ENCODE peak calls at places on chromosomes 12 and 14, in six cellular contexts. B is HCT116, N is HepG2, O is GM12878, C is K562, Q is H1. G is an unnamed sample.

GRCh38 chr12:2976581-2976996 is 17.4 kb downstream of the TEAD4 start:
- DNase-seq in B (no peak), N (no peak), O (no peak), C (peak), Q (peak), G (no peak)

GRCh38 chr14:85617799-85618198 is 87.9 kb downstream of the FLRT2 start:
- DNase-seq in B (no peak), N (no peak), O (no peak), C (no peak), Q (no peak), G (peak)

GRCh38 chr14:50955373-50956043 is 11.2 kb upstream of the PYGL start:
- DNase-seq in B (peak), N (peak), O (no peak), C (peak), Q (no peak), G (peak)

GRCh38 chr14:33747749-33748148 is 203.1 kb downstream of the EGLN3 start:
- DNase-seq in B (no peak), N (no peak), O (no peak), C (no peak), Q (no peak), G (no peak)

GRCh38 chr14:96442355-96442754 is 50.4 kb downstream of the AK7 start:
- DNase-seq in B (no peak), N (no peak), O (no peak), C (no peak), Q (no peak), G (no peak)

GRCh38 chr12:118448341-118448740 is 72.0 kb downstream of the SUDS3 start:
- DNase-seq in B (no peak), N (no peak), O (no peak), C (no peak), Q (no peak), G (no peak)

GRCh38 chr12:68868043-68868790 is 60.2 kb downstream of the MDM2 start:
- DNase-seq in B (no peak), N (no peak), O (no peak), C (no peak), Q (no peak), G (no peak)

GRCh38 chr12:57433370-57433769 is 1.2 kb upstream of the INHBC start:
- DNase-seq in B (no peak), N (no peak), O (no peak), C (no peak), Q (no peak), G (no peak)

GRCh38 chr12:117090816-117091711 is 8.2 kb downstream of the TESC start:
- DNase-seq in B (no peak), N (peak), O (no peak), C (no peak), Q (no peak), G (no peak)

GRCh38 chr14:99241314-99242035 is 30.5 kb downstream of the BCL11B start:
- DNase-seq in B (no peak), N (no peak), O (no peak), C (no peak), Q (no peak), G (no peak)

GRCh38 chr12:12926571-12927071 is 25.3 kb downstream of the GPRC5D start:
- DNase-seq in B (no peak), N (no peak), O (no peak), C (no peak), Q (no peak), G (no peak)

GRCh38 chr12:46387697-46388096 is 15.1 kb upstream of the SLC38A2 start:
- DNase-seq in B (no peak), N (no peak), O (no peak), C (no peak), Q (no peak), G (no peak)

GRCh38 chr14:60723218-60724079 is 702 bp downstream of the SIX4 start:
- DNase-seq in B (no peak), N (no peak), O (no peak), C (peak), Q (peak), G (no peak)

GRCh38 chr14:32252030-32252670 is 49.1 kb upstream of the RNU6-8 start:
- DNase-seq in B (peak), N (peak), O (peak), C (peak), Q (peak), G (peak)

GRCh38 chr12:68924546-68924945 is 8.4 kb downstream of the CPM start:
- DNase-seq in B (no peak), N (no peak), O (no peak), C (no peak), Q (no peak), G (no peak)

GRCh38 chr12:113788020-113788856 is 177.9 kb downstream of the RBM19 start:
- DNase-seq in B (no peak), N (no peak), O (no peak), C (no peak), Q (no peak), G (no peak)

GRCh38 chr12:132479291-132479690 is 10.7 kb upstream of the FBRSL1 start:
- DNase-seq in B (no peak), N (no peak), O (no peak), C (no peak), Q (no peak), G (no peak)

GRCh38 chr14:23535943-23536342 is 15.6 kb downstream of the ZFHX2 start:
- DNase-seq in B (no peak), N (no peak), O (no peak), C (no peak), Q (no peak), G (no peak)

GRCh38 chr14:50021261-50021660 is 95.1 kb downstream of the VCPKMT start:
- DNase-seq in B (no peak), N (no peak), O (peak), C (no peak), Q (no peak), G (no peak)

GRCh38 chr12:100584261-100584660 is 10.8 kb downstream of the GAS2L3 start:
- DNase-seq in B (no peak), N (no peak), O (no peak), C (no peak), Q (no peak), G (no peak)

DNA sequence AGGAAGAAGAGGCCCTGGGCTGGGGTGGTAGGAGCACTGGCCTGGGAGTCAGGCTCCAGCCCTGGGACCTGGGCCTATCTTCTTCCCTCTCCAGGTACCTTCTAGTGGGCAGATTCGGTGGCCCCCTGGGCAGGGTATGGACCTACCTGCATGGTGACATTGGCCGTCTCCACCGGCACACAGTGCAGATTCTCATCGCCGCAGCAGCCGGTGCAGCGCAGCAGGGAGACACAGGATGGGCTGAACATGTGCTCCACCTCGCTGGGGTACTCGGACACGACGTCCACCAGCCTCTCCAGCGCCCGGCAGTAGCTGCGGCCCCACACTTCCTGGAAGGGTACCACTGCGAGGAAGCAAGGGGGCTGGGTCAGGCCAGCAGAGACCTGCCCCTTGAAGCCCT is 6.2 kb downstream of the PGF start:
- DNase-seq in B (no peak), N (no peak), O (no peak), C (no peak), Q (no peak), G (no peak)
- TF ChIP-seq ZNF274 in B (no peak), N (no peak), O (no peak), C (no peak), Q (no peak), G (no peak)

GRCh38 chr12:4119157-4119761 is 154.3 kb upstream of the CCND2 start:
- DNase-seq in B (no peak), N (no peak), O (peak), C (no peak), Q (peak), G (no peak)

GRCh38 chr12:4118017-4118510 is 155.5 kb upstream of the CCND2 start:
- DNase-seq in B (no peak), N (no peak), O (peak), C (no peak), Q (peak), G (no peak)

GRCh38 chr12:4120316-4120920 is 153.1 kb upstream of the CCND2 start:
- DNase-seq in B (no peak), N (no peak), O (no peak), C (no peak), Q (peak), G (no peak)

GRCh38 chr12:4118601-4119156 is 154.9 kb upstream of the CCND2 start:
- DNase-seq in B (no peak), N (no peak), O (peak), C (no peak), Q (peak), G (no peak)

GRCh38 chr12:4121506-4122020 is 152.0 kb upstream of the CCND2 start:
- DNase-seq in B (no peak), N (no peak), O (no peak), C (no peak), Q (peak), G (no peak)
- TF ChIP-seq ZNF274 in B (no peak), N (no peak), O (no peak), C (no peak), Q (no peak), G (no peak)

DNA sequence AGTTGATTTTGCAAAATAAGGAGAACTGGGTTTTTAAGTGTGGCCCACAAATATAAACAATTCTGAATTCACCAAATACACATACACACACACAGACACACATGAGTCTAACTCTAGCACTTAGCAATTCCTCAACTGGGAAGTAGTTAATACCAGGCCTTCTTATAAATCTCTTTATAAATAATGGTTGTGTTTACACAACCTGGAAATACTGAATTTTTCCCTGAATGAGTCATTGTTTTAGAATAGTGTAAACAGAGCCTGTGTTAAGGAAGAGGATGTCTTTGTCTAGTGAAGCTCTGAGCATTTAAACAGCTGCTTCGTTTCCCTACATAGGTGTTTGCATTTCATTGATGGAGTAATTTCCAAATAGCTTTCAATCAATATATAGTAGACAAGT is 218.8 kb downstream of the BTG1 start:
- DNase-seq in B (no peak), N (peak), O (no peak), C (no peak), Q (no peak), G (no peak)
- TF ChIP-seq ZNF274 in B (no peak), N (no peak), O (no peak), C (no peak), Q (no peak), G (no peak)

GRCh38 chr12:103634732-103635131 is 47.7 kb downstream of the STAB2 start:
- DNase-seq in B (no peak), N (no peak), O (no peak), C (no peak), Q (no peak), G (no peak)
- TF ChIP-seq ZNF274 in B (no peak), N (no peak), O (no peak), C (no peak), Q (no peak), G (no peak)

GRCh38 chr12:106037524-106038298 is 101.0 kb downstream of the NUAK1 start:
- DNase-seq in B (no peak), N (no peak), O (no peak), C (no peak), Q (no peak), G (no peak)
- TF ChIP-seq ZNF274 in B (no peak), N (no peak), O (no peak), C (no peak), Q (no peak), G (no peak)

DNA sequence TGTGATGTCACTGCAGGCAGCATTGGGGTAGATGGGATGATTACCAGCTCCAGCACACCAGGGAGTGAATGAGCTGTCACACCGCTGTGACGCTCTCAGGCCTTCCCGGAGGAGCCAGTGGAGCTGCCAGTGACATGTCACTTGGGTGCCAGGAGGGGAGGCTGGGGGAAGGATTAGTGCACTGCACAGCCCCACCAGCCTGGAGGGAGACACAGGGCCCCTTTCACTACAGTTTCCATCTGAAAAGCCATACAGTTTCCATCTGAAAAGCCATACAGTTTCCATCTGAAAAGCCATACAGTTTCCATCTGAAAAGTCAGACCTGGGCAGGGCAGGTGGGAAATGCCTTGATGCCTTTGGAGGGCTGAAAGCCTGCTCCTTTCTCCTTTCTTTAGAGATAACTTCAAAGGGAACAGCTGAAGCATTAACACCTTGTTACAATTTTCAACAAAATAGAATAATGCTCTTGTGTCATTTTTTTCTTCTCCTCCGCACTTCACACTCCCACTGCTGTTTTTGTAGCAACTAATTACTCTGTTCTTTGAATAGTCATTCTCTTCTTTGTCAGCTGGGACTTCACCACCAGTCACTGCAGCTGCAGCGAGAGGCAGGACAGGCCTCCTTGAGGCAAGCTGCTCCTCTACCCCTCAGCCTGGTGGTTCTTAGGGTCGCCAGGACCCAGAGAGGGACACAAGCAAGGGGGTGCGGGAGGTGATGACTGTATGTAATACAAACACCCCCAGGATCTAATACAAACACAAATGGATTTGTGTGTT is 256.9 kb upstream of the RGS6 start:
- DNase-seq in B (no peak), N (no peak), O (no peak), C (no peak), Q (peak), G (peak)
- TF ChIP-seq ZNF274 in B (no peak), N (no peak), O (no peak), C (no peak), Q (no peak), G (no peak)

GRCh38 chr12:53078425-53079225 is 565 bp downstream of the SPRYD3 start:
- DNase-seq in B (no peak), N (no peak), O (no peak), C (no peak), Q (no peak), G (no peak)
- TF ChIP-seq ZNF274 in B (no peak), N (peak), O (no peak), C (no peak), Q (no peak), G (no peak)